ENCODE peak calls at places on chromosomes 6 and 20, in eight cellular contexts. F, T, X, J, R, B, E and O are unnamed samples.

GRCh38 chr20:63969851-63970713 is at the start of gene ZNF512B:
- DNase-seq in X (peak; percentile 87), T (peak; percentile 44), R (peak; percentile 80), B (peak; percentile 82), E (peak; percentile 66), J (peak; percentile 72), F (peak; percentile 76), O (peak; percentile 41)

GRCh38 chr6:18262812-18263560 is 1.3 kb downstream of the DEK start:
- DNase-seq in J (no peak), X (no peak), R (no peak), E (no peak), F (no peak), B (no peak), T (peak; percentile 22), O (no peak)

GRCh38 chr6:16562498-16562897 is 198.8 kb downstream of the ATXN1 start:
- DNase-seq in J (no peak), T (peak; percentile 55), E (no peak), R (no peak), X (no peak), F (no peak), B (no peak), O (no peak)

GRCh38 chr6:50831216-50831615 is 12.5 kb downstream of the TFAP2B start:
- DNase-seq in E (no peak), X (no peak), R (no peak), B (no peak), J (no peak), F (no peak), T (no peak), O (no peak)

GRCh38 chr6:155142902-155143609 is 120.8 kb upstream of the CLDN20 start:
- DNase-seq in R (no peak), J (no peak), B (no peak), X (peak; percentile 53), F (no peak), T (peak; percentile 45), E (no peak), O (no peak)

GRCh38 chr6:37646986-37647764 is 50.5 kb downstream of the MDGA1 start:
- DNase-seq in F (no peak), J (no peak), X (no peak), T (no peak), B (no peak), E (no peak), R (no peak), O (no peak)

GRCh38 chr6:26053929-26054658 is 33.1 kb upstream of the HFE start:
- DNase-seq in F (no peak), R (no peak), B (no peak), J (no peak), T (peak; percentile 55), X (no peak), E (no peak), O (no peak)

GRCh38 chr6:43665376-43665775 is 20.5 kb downstream of the RSPH9 start:
- DNase-seq in F (no peak), B (no peak), J (no peak), T (peak; percentile 29), X (no peak), E (no peak), R (no peak), O (no peak)

GRCh38 chr20:8798505-8798904 is 270.4 kb upstream of the PLCB4 start:
- DNase-seq in X (no peak), F (no peak), R (no peak), J (no peak), B (no peak), E (no peak), T (peak; percentile 57), O (no peak)

GRCh38 chr6:37019065-37019450 is 13.6 kb downstream of the FGD2 start:
- DNase-seq in E (no peak), B (peak; percentile 1), F (no peak), T (no peak), J (no peak), R (no peak), X (no peak), O (no peak)

GRCh38 chr6:44593539-44593944 is 206.0 kb downstream of the CDC5L start:
- DNase-seq in E (no peak), T (peak; percentile 79), F (peak; percentile 68), R (peak; percentile 78), J (no peak), X (peak; percentile 96), B (no peak), O (no peak)

GRCh38 chr20:14481863-14482262 is 144.5 kb upstream of the FLRT3 start:
- DNase-seq in X (no peak), B (no peak), T (peak; percentile 73), R (no peak), J (no peak), F (no peak), E (no peak), O (no peak)

GRCh38 chr6:1613631-1614447 is 4.1 kb downstream of the FOXC1 start:
- DNase-seq in E (no peak), F (peak; percentile 28), B (peak; percentile 83), X (peak; percentile 90), R (peak; percentile 83), J (no peak), T (peak; percentile 23), O (no peak)

GRCh38 chr6:72619883-72620696 is 1.8 kb upstream of the KCNQ5 start:
- DNase-seq in T (peak; percentile 25), X (peak; percentile 46), J (peak; percentile 38), R (peak; percentile 54), B (peak; percentile 80), E (peak; percentile 84), F (peak; percentile 30), O (peak; percentile 60)

GRCh38 chr20:2042400-2042799 is 48.5 kb upstream of the PDYN start:
- DNase-seq in E (no peak), F (no peak), B (no peak), J (no peak), T (peak; percentile 56), R (no peak), X (no peak), O (no peak)

GRCh38 chr6:155936551-155936950 is 480.9 kb upstream of the NOX3 start:
- DNase-seq in T (no peak), X (no peak), F (no peak), R (no peak), B (no peak), E (no peak), J (no peak), O (no peak)

GRCh38 chr6:89974776-89975175 is 80.5 kb downstream of the GJA10 start:
- DNase-seq in E (no peak), X (no peak), F (no peak), J (no peak), R (no peak), B (no peak), T (no peak), O (no peak)

GRCh38 chr6:3769610-3770009 is 18.1 kb upstream of the PXDC1 start:
- DNase-seq in J (no peak), B (no peak), T (peak; percentile 72), F (no peak), R (no peak), X (no peak), E (no peak), O (no peak)

GRCh38 chr20:53331151-53331973 is 262.3 kb downstream of the ZNF217 start:
- DNase-seq in F (no peak), E (no peak), J (peak; percentile 17), X (peak; percentile 32), R (no peak), B (no peak), T (no peak), O (no peak)

GRCh38 chr20:840858-841567 is 7.5 kb downstream of the FAM110A start:
- DNase-seq in J (no peak), T (no peak), B (peak; percentile 93), E (no peak), X (peak; percentile 70), R (peak; percentile 44), F (no peak), O (peak; percentile 32)

GRCh38 chr20:45752747-45753146 is 30.6 kb downstream of the SPINT4 start:
- DNase-seq in E (no peak), X (no peak), J (no peak), F (no peak), T (no peak), R (no peak), B (no peak), O (no peak)

GRCh38 chr6:79868098-79868722 is 79.1 kb downstream of the ELOVL4 start:
- DNase-seq in E (no peak), B (no peak), F (peak; percentile 66), T (peak; percentile 82), X (peak; percentile 95), R (peak; percentile 34), J (no peak), O (no peak)

GRCh38 chr20:47999166-47999565 is 213.9 kb upstream of the SULF2 start:
- DNase-seq in R (no peak), B (no peak), X (no peak), E (no peak), F (no peak), T (no peak), J (no peak), O (no peak)

GRCh38 chr6:157822221-157823000 is 635 bp upstream of the SNX9 start:
- DNase-seq in J (peak; percentile 37), F (peak; percentile 33), E (peak; percentile 61), T (peak; percentile 20), X (peak; percentile 51), B (no peak), R (no peak), O (no peak)

GRCh38 chr20:21077809-21078345 is 28.3 kb downstream of the LINC00237 start:
- DNase-seq in J (no peak), X (no peak), B (no peak), T (no peak), E (no peak), F (no peak), R (no peak), O (no peak)

GRCh38 chr20:49268600-49269365 is 9.1 kb downstream of the ZNFX1 start:
- DNase-seq in E (no peak), F (no peak), J (no peak), B (no peak), T (peak; percentile 70), R (no peak), X (no peak), O (no peak)
- TF ChIP-seq CTCF in E (no peak), F (no peak), J (no peak), B (no peak), T (no peak), R (no peak), X (no peak), O (no peak)

DNA sequence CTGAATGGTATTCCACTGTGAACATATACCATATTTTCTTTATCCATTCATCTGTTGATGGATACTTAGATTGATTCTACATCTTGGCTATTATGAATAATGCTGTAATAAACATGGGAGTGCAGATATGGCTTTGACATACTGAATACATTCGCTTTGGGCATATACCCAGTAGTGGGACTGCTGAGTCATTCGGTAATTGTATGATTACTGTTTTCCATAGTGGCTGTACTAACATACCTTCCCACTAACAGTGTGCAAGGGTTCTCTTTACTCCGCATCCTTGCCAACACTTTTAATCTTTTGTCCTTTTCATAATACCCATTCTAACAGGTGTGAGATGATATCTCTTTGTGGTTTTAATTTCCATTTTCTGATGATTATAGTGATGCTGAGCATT is 98.2 kb upstream of the ESR1 start:
- DNase-seq in T (no peak), J (no peak), R (no peak), X (no peak), E (no peak), F (no peak), B (no peak), O (no peak)
- TF ChIP-seq CTCF in T (no peak), J (no peak), R (no peak), X (no peak), E (no peak), F (no peak), B (no peak), O (no peak)

GRCh38 chr20:51378171-51378928 is 164.2 kb downstream of the NFATC2 start:
- DNase-seq in T (no peak), J (no peak), F (peak; percentile 41), E (no peak), R (no peak), B (no peak), X (peak; percentile 65), O (no peak)
- TF ChIP-seq CTCF in T (no peak), J (no peak), F (no peak), E (no peak), R (no peak), B (no peak), X (peak; percentile 86), O (no peak)

GRCh38 chr6:32095338-32096086 is 13.6 kb downstream of the TNXB start:
- DNase-seq in J (no peak), T (no peak), F (no peak), X (no peak), R (no peak), E (no peak), B (no peak), O (no peak)
- TF ChIP-seq CTCF in J (no peak), T (no peak), F (no peak), X (peak; percentile 27), R (no peak), E (no peak), B (no peak), O (no peak)